ENCODE peak calls at places on chromosome 4, in eight cellular contexts. A is ecto neural progenitor cell, R is left colon, S is hypothalamus, H is amniotic stem cell, Q is B cell, I is GDM1, P is NCI-H69. B is an unnamed sample.

GRCh38 chr4:173289351-173289725 is 44.8 kb downstream of the HMGB2 start:
- DNase-seq in A (no peak), R (no peak), S (no peak), H (no peak), Q (no peak), I (no peak), P (no peak), B (no peak)

GRCh38 chr4:117783716-117784115 is 250.6 kb upstream of the NDST3 start:
- DNase-seq in A (no peak), R (no peak), S (no peak), H (peak; percentile 18), Q (no peak), I (no peak), P (peak; percentile 56), B (peak; percentile 29)

GRCh38 chr4:2927016-2927695 is 36.0 kb downstream of the NOP14 start:
- DNase-seq in A (no peak), R (no peak), S (no peak), H (no peak), Q (no peak), I (no peak), P (no peak), B (no peak)

GRCh38 chr4:157048248-157048647 is 27.7 kb upstream of the GLRB start:
- DNase-seq in A (no peak), R (peak; percentile 29), S (no peak), H (no peak), Q (no peak), I (no peak), P (no peak), B (no peak)

GRCh38 chr4:7734651-7735260 is 204.9 kb downstream of the AFAP1 start:
- DNase-seq in A (no peak), R (no peak), S (no peak), H (no peak), Q (no peak), I (no peak), P (no peak), B (no peak)

GRCh38 chr4:17526695-17527477 is 11.9 kb downstream of the CLRN2 start:
- DNase-seq in A (no peak), R (no peak), S (no peak), H (no peak), Q (no peak), I (no peak), P (no peak), B (no peak)

GRCh38 chr4:181308476-181309170 is 934.6 kb upstream of the TENM3 start:
- DNase-seq in A (no peak), R (no peak), S (no peak), H (no peak), Q (no peak), I (no peak), P (peak; percentile 91), B (no peak)

GRCh38 chr4:26030260-26030667 is 116.2 kb downstream of the SMIM20 start:
- DNase-seq in A (no peak), R (no peak), S (no peak), H (no peak), Q (no peak), I (no peak), P (no peak), B (no peak)

GRCh38 chr4:26185436-26185835 is 135.4 kb upstream of the RBPJ start:
- DNase-seq in A (no peak), R (no peak), S (no peak), H (no peak), Q (no peak), I (no peak), P (no peak), B (no peak)

GRCh38 chr4:6362896-6363295 is 93.2 kb downstream of the WFS1 start:
- DNase-seq in A (peak; percentile 85), R (no peak), S (no peak), H (no peak), Q (peak; percentile 8), I (no peak), P (no peak), B (no peak)

GRCh38 chr4:106369456-106370060 is 980 bp upstream of the GIMD1 start:
- DNase-seq in A (no peak), R (no peak), S (no peak), H (peak; percentile 71), Q (peak; percentile 14), I (peak; percentile 41), P (peak; percentile 49), B (peak; percentile 74)

GRCh38 chr4:7815562-7815961 is 124.1 kb downstream of the AFAP1 start:
- DNase-seq in A (no peak), R (no peak), S (no peak), H (peak; percentile 35), Q (no peak), I (no peak), P (peak; percentile 39), B (peak; percentile 55)

GRCh38 chr4:23241408-23241807 is 548.7 kb downstream of the GBA3 start:
- DNase-seq in A (no peak), R (no peak), S (no peak), H (no peak), Q (no peak), I (no peak), P (no peak), B (no peak)

GRCh38 chr4:5793514-5793913 is 82.5 kb downstream of the EVC start:
- DNase-seq in A (no peak), R (no peak), S (no peak), H (no peak), Q (no peak), I (no peak), P (no peak), B (no peak)

GRCh38 chr4:159655547-159655946 is 552.7 kb downstream of the RAPGEF2 start:
- DNase-seq in A (no peak), R (no peak), S (no peak), H (no peak), Q (no peak), I (no peak), P (no peak), B (peak; percentile 89)

GRCh38 chr4:143336828-143337599 is at the start of gene GAB1:
- DNase-seq in A (peak; percentile 88), R (peak; percentile 80), S (peak; percentile 45), H (peak; percentile 56), Q (no peak), I (peak; percentile 75), P (peak; percentile 87), B (peak; percentile 58)

GRCh38 chr4:59655996-59656395 is 1544.1 kb upstream of the ADGRL3 start:
- DNase-seq in A (peak; percentile 49), R (no peak), S (no peak), H (no peak), Q (no peak), I (no peak), P (peak; percentile 83), B (no peak)

GRCh38 chr4:173270312-173271027 is 63.7 kb downstream of the HMGB2 start:
- DNase-seq in A (no peak), R (no peak), S (no peak), H (no peak), Q (no peak), I (no peak), P (no peak), B (no peak)

GRCh38 chr4:137510866-137511265 is 21.4 kb downstream of the PCDH18 start:
- DNase-seq in A (no peak), R (no peak), S (no peak), H (peak; percentile 57), Q (no peak), I (no peak), P (peak; percentile 86), B (peak; percentile 82)

GRCh38 chr4:137519406-137519805 is 12.9 kb downstream of the PCDH18 start:
- DNase-seq in A (no peak), R (no peak), S (no peak), H (peak; percentile 52), Q (no peak), I (no peak), P (peak; percentile 5), B (peak; percentile 49)

GRCh38 chr4:155667538-155668511 is 1.2 kb downstream of the GUCY1A1 start:
- DNase-seq in A (peak; percentile 75), R (peak; percentile 38), S (peak; percentile 41), H (no peak), Q (peak; percentile 16), I (peak; percentile 66), P (peak; percentile 51), B (no peak)

B was measured in bronchial epithelial cell.